ENCODE peak calls at places on chromosomes 6 and 20, in nine cellular contexts. T is mesenchymal stem cell; S is DMS79; O is dermis microvascular lymphatic vessel endothelial cell; F is NCI-H2107; H is activated CD8-positive, alpha-beta memory T cell treated with anti-CD3 and anti-CD28 coated beads for 4 hours; B is WERI-Rb-1; Y is left cardiac atrium; M is tibial artery. W is an unnamed sample.
A peak's percentile ranks its signal among the peaks of the same experiment; 100 is the strongest.

GRCh38 chr20:4916991-4917881 is 84.1 kb downstream of the SLC23A2 start:
- DNase-seq in M (no peak), S (no peak), O (no peak), F (no peak), Y (no peak), T (peak; percentile 18), B (no peak), H (no peak), W (no peak)

GRCh38 chr6:113385020-113385431 is 472.1 kb upstream of the MARCKS start:
- DNase-seq in M (no peak), Y (no peak), H (no peak), S (no peak), O (no peak), F (no peak), B (no peak), T (no peak), W (no peak)

GRCh38 chr6:130758818-130759217 is 68.4 kb upstream of the SMLR1 start:
- DNase-seq in T (no peak), M (no peak), Y (no peak), O (no peak), B (no peak), H (no peak), F (no peak), S (no peak), W (no peak)

GRCh38 chr6:53410508-53411258 is 61.9 kb upstream of the ELOVL5 start:
- DNase-seq in T (peak; percentile 46), M (peak; percentile 32), S (no peak), H (no peak), F (no peak), B (peak; percentile 67), O (peak; percentile 47), Y (peak; percentile 62), W (no peak)

GRCh38 chr6:149107520-149107919 is 210.0 kb upstream of the TAB2 start:
- DNase-seq in H (no peak), T (no peak), M (no peak), F (no peak), S (no peak), O (no peak), B (no peak), Y (no peak), W (no peak)

GRCh38 chr20:21265457-21266190 is 37.5 kb upstream of the XRN2 start:
- DNase-seq in O (no peak), F (no peak), M (no peak), B (peak; percentile 27), S (no peak), T (no peak), Y (no peak), H (no peak), W (no peak)

GRCh38 chr6:149960488-149960887 is 3.3 kb upstream of the ULBP1 start:
- DNase-seq in S (no peak), B (no peak), O (no peak), H (no peak), F (no peak), T (no peak), Y (no peak), M (no peak), W (no peak)

GRCh38 chr20:6504826-6505225 is 262.7 kb upstream of the BMP2 start:
- DNase-seq in T (no peak), O (no peak), F (no peak), H (no peak), Y (no peak), S (no peak), M (no peak), B (no peak), W (no peak)

GRCh38 chr20:44582321-44583025 is at the start of gene PKIG:
- DNase-seq in T (peak; percentile 88), F (no peak), M (peak; percentile 71), S (no peak), O (peak; percentile 98), Y (peak; percentile 65), H (no peak), B (no peak), W (peak; percentile 84)

GRCh38 chr6:148238713-148239112 is 103.9 kb upstream of the SASH1 start:
- DNase-seq in M (no peak), F (no peak), H (no peak), S (no peak), B (no peak), Y (no peak), O (no peak), T (no peak), W (no peak)

GRCh38 chr6:104955927-104956662 is 812 bp upstream of the LIN28B start:
- DNase-seq in F (no peak), O (no peak), S (no peak), H (no peak), B (peak; percentile 47), T (peak; percentile 61), M (no peak), Y (no peak), W (no peak)

GRCh38 chr6:72825265-72825918 is 203.5 kb downstream of the KCNQ5 start:
- DNase-seq in Y (no peak), S (no peak), T (peak; percentile 95), F (no peak), M (no peak), B (no peak), O (no peak), H (no peak), W (no peak)

GRCh38 chr20:36173451-36173933 is 19.0 kb downstream of the EPB41L1 start:
- DNase-seq in F (no peak), M (no peak), S (peak; percentile 71), Y (no peak), T (peak; percentile 84), B (peak; percentile 88), H (no peak), O (no peak), W (no peak)

GRCh38 chr6:100904316-100904715 is 23.2 kb upstream of the ASCC3 start:
- DNase-seq in S (no peak), O (no peak), B (no peak), F (no peak), Y (no peak), H (no peak), T (no peak), M (no peak), W (no peak)

GRCh38 chr6:99189823-99190721 is 159.4 kb downstream of the FAXC start:
- DNase-seq in O (no peak), B (no peak), F (no peak), S (no peak), Y (no peak), M (no peak), H (no peak), T (no peak), W (no peak)

GRCh38 chr6:42086665-42087050 is 36.3 kb downstream of the TAF8 start:
- DNase-seq in M (no peak), T (no peak), O (no peak), Y (no peak), B (no peak), H (no peak), S (no peak), F (no peak), W (no peak)

GRCh38 chr6:17354700-17355403 is 38.5 kb upstream of the CAP2 start:
- DNase-seq in B (no peak), H (no peak), S (no peak), T (peak; percentile 22), Y (no peak), M (no peak), O (no peak), F (no peak), W (no peak)

GRCh38 chr20:7571521-7572065 is 368.7 kb downstream of the HAO1 start:
- DNase-seq in F (no peak), B (no peak), M (no peak), O (no peak), Y (no peak), S (no peak), T (no peak), H (no peak), W (no peak)

GRCh38 chr6:56851104-56851503 is 103.8 kb upstream of the BEND6 start:
- DNase-seq in B (no peak), Y (no peak), M (no peak), H (no peak), F (no peak), S (no peak), T (peak; percentile 68), O (peak; percentile 64), W (no peak)

GRCh38 chr20:43916875-43917371 is 2.3 kb downstream of the TOX2 start:
- DNase-seq in O (no peak), M (no peak), T (peak; percentile 61), H (no peak), Y (no peak), F (no peak), S (no peak), B (no peak), W (no peak)